ENCODE peak calls at places on chromosomes 11 and 22, in five cellular contexts. One of them, this sample, is unnamed.

GRCh38 chr11:62149986-62150886 is 26.4 kb downstream of the INCENP start:
- DNase-seq in fibroblast of pulmonary artery: no peak
- DNase-seq in HCT116: no peak
- DNase-seq in endothelial cell of umbilical vein: no peak
- DNase-seq in BJ: no peak
- DNase-seq in this sample: no peak

GRCh38 chr11:9473408-9473807 is 12.6 kb downstream of the ZNF143 start:
- DNase-seq in HCT116: no peak
- DNase-seq in endothelial cell of umbilical vein: no peak
- DNase-seq in fibroblast of pulmonary artery: no peak
- DNase-seq in BJ: no peak
- DNase-seq in this sample: no peak

GRCh38 chr11:112343368-112344039 is 82.8 kb upstream of the PLET1 start:
- DNase-seq in HCT116: no peak
- DNase-seq in endothelial cell of umbilical vein: peak; percentile 55
- DNase-seq in fibroblast of pulmonary artery: peak; percentile 35
- DNase-seq in BJ: no peak
- DNase-seq in this sample: peak; percentile 33

GRCh38 chr11:3807856-3808845 is at the start of gene PGAP2:
- DNase-seq in HCT116: peak; percentile 61
- DNase-seq in fibroblast of pulmonary artery: peak; percentile 55
- DNase-seq in BJ: no peak
- DNase-seq in endothelial cell of umbilical vein: peak; percentile 57
- DNase-seq in this sample: peak; percentile 47

GRCh38 chr11:65251476-65251875 is 10.3 kb upstream of the POLA2 start:
- DNase-seq in BJ: no peak
- DNase-seq in HCT116: no peak
- DNase-seq in endothelial cell of umbilical vein: no peak
- DNase-seq in fibroblast of pulmonary artery: no peak
- DNase-seq in this sample: peak; percentile 30

GRCh38 chr11:14249121-14249963 is 109.6 kb downstream of the RRAS2 start:
- DNase-seq in fibroblast of pulmonary artery: peak; percentile 70
- DNase-seq in endothelial cell of umbilical vein: peak; percentile 46
- DNase-seq in HCT116: peak; percentile 27
- DNase-seq in BJ: no peak
- DNase-seq in this sample: peak; percentile 61

GRCh38 chr11:128392259-128392658 is 195.1 kb downstream of the ETS1 start:
- DNase-seq in HCT116: no peak
- DNase-seq in endothelial cell of umbilical vein: no peak
- DNase-seq in BJ: no peak
- DNase-seq in fibroblast of pulmonary artery: no peak
- DNase-seq in this sample: no peak

GRCh38 chr22:48694296-48694883 is 1133.3 kb downstream of the BRD1 start:
- DNase-seq in BJ: no peak
- DNase-seq in fibroblast of pulmonary artery: no peak
- DNase-seq in endothelial cell of umbilical vein: no peak
- DNase-seq in HCT116: no peak
- DNase-seq in this sample: no peak

GRCh38 chr11:72001834-72002591 is 3.3 kb downstream of the IL18BP start:
- DNase-seq in endothelial cell of umbilical vein: no peak
- DNase-seq in HCT116: no peak
- DNase-seq in BJ: no peak
- DNase-seq in fibroblast of pulmonary artery: no peak
- DNase-seq in this sample: no peak

GRCh38 chr22:22945195-22945594 is 57.6 kb downstream of the IGLL5 start:
- DNase-seq in endothelial cell of umbilical vein: no peak
- DNase-seq in HCT116: no peak
- DNase-seq in fibroblast of pulmonary artery: no peak
- DNase-seq in BJ: no peak
- DNase-seq in this sample: no peak

GRCh38 chr11:11533751-11534150 is 88.1 kb downstream of the GALNT18 start:
- DNase-seq in BJ: no peak
- DNase-seq in endothelial cell of umbilical vein: no peak
- DNase-seq in HCT116: no peak
- DNase-seq in fibroblast of pulmonary artery: no peak
- DNase-seq in this sample: no peak

GRCh38 chr11:126102436-126102894 is 39.8 kb upstream of the CDON start:
- DNase-seq in HCT116: no peak
- DNase-seq in endothelial cell of umbilical vein: no peak
- DNase-seq in fibroblast of pulmonary artery: peak; percentile 45
- DNase-seq in BJ: no peak
- DNase-seq in this sample: no peak

GRCh38 chr11:97989121-97989520 is 1031.6 kb upstream of the CNTN5 start:
- DNase-seq in endothelial cell of umbilical vein: no peak
- DNase-seq in BJ: no peak
- DNase-seq in HCT116: no peak
- DNase-seq in fibroblast of pulmonary artery: no peak
- DNase-seq in this sample: no peak

GRCh38 chr11:21511835-21512440 is 680.9 kb upstream of the ANO5 start:
- DNase-seq in BJ: no peak
- DNase-seq in endothelial cell of umbilical vein: no peak
- DNase-seq in fibroblast of pulmonary artery: peak; percentile 45
- DNase-seq in HCT116: peak; percentile 3
- DNase-seq in this sample: peak; percentile 57

GRCh38 chr11:2774173-2775082 is 74.6 kb upstream of the KCNQ1OT1 start:
- DNase-seq in fibroblast of pulmonary artery: no peak
- DNase-seq in endothelial cell of umbilical vein: no peak
- DNase-seq in HCT116: no peak
- DNase-seq in BJ: no peak
- DNase-seq in this sample: no peak

GRCh38 chr11:34331329-34331728 is 26.5 kb downstream of the ABTB2 start:
- DNase-seq in BJ: no peak
- DNase-seq in fibroblast of pulmonary artery: peak; percentile 78
- DNase-seq in HCT116: no peak
- DNase-seq in endothelial cell of umbilical vein: no peak
- DNase-seq in this sample: peak; percentile 76

GRCh38 chr11:118002541-118003019 is 16.4 kb downstream of the IL10RA start:
- DNase-seq in HCT116: no peak
- DNase-seq in endothelial cell of umbilical vein: no peak
- DNase-seq in fibroblast of pulmonary artery: peak; percentile 52
- DNase-seq in BJ: no peak
- DNase-seq in this sample: peak; percentile 41
- H3K4me3 ChIP-seq in HCT116: no peak overlapping the region
- H3K4me3 ChIP-seq in endothelial cell of umbilical vein: no peak overlapping the region
- H3K4me3 ChIP-seq in fibroblast of pulmonary artery: no peak overlapping the region
- H3K4me3 ChIP-seq in BJ: no peak overlapping the region
- H3K4me3 ChIP-seq in this sample: no peak overlapping the region

GRCh38 chr22:32517488-32517887 is 42.9 kb downstream of the FBXO7 start:
- DNase-seq in BJ: no peak
- DNase-seq in fibroblast of pulmonary artery: no peak
- DNase-seq in endothelial cell of umbilical vein: no peak
- DNase-seq in HCT116: no peak
- DNase-seq in this sample: no peak

GRCh38 chr22:32518351-32518750 is 43.7 kb downstream of the FBXO7 start:
- DNase-seq in HCT116: no peak
- DNase-seq in endothelial cell of umbilical vein: no peak
- DNase-seq in fibroblast of pulmonary artery: no peak
- DNase-seq in BJ: no peak
- DNase-seq in this sample: peak; percentile 57

GRCh38 chr22:32517921-32518320 is 43.3 kb downstream of the FBXO7 start:
- DNase-seq in fibroblast of pulmonary artery: no peak
- DNase-seq in HCT116: no peak
- DNase-seq in BJ: no peak
- DNase-seq in endothelial cell of umbilical vein: no peak
- DNase-seq in this sample: no peak

GRCh38 chr22:32520612-32521011 is 46.0 kb downstream of the FBXO7 start:
- DNase-seq in BJ: no peak
- DNase-seq in fibroblast of pulmonary artery: no peak
- DNase-seq in HCT116: no peak
- DNase-seq in endothelial cell of umbilical vein: no peak
- DNase-seq in this sample: no peak

GRCh38 chr22:32518848-32519247 is 44.2 kb downstream of the FBXO7 start:
- DNase-seq in HCT116: peak; percentile 15
- DNase-seq in fibroblast of pulmonary artery: no peak
- DNase-seq in BJ: no peak
- DNase-seq in endothelial cell of umbilical vein: no peak
- DNase-seq in this sample: no peak
- TF ChIP-seq CTCF in HCT116: no peak
- TF ChIP-seq CTCF in fibroblast of pulmonary artery: peak; percentile 25
- TF ChIP-seq CTCF in BJ: no peak
- TF ChIP-seq CTCF in endothelial cell of umbilical vein: peak; percentile 16
- TF ChIP-seq CTCF in this sample: peak; percentile 43

GRCh38 chr11:86949995-86950993 is 4.9 kb downstream of the FZD4 start:
- DNase-seq in BJ: peak; percentile 62
- DNase-seq in fibroblast of pulmonary artery: no peak
- DNase-seq in endothelial cell of umbilical vein: peak; percentile 42
- DNase-seq in HCT116: no peak
- DNase-seq in this sample: no peak
- H3K4me3 ChIP-seq in BJ: no peak overlapping the region
- H3K4me3 ChIP-seq in fibroblast of pulmonary artery: no peak overlapping the region
- H3K4me3 ChIP-seq in endothelial cell of umbilical vein: peak overlapping the region; percentile 58
- H3K4me3 ChIP-seq in HCT116: no peak overlapping the region
- H3K4me3 ChIP-seq in this sample: no peak overlapping the region

GRCh38 chr11:124867700-124868099 is 2.5 kb downstream of the ROBO3 start:
- DNase-seq in fibroblast of pulmonary artery: peak; percentile 52
- DNase-seq in BJ: no peak
- DNase-seq in HCT116: peak; percentile 13
- DNase-seq in endothelial cell of umbilical vein: peak; percentile 49
- DNase-seq in this sample: peak; percentile 33
- TF ChIP-seq CTCF in fibroblast of pulmonary artery: peak; percentile 55
- TF ChIP-seq CTCF in BJ: peak; percentile 60
- TF ChIP-seq CTCF in HCT116: peak; percentile 37
- TF ChIP-seq CTCF in endothelial cell of umbilical vein: peak; percentile 59
- TF ChIP-seq CTCF in this sample: peak; percentile 48

GRCh38 chr22:30572840-30573593 is 1.4 kb downstream of the GAL3ST1 start:
- DNase-seq in fibroblast of pulmonary artery: no peak
- DNase-seq in endothelial cell of umbilical vein: no peak
- DNase-seq in HCT116: no peak
- DNase-seq in BJ: no peak
- DNase-seq in this sample: no peak

GRCh38 chr22:30573594-30574094 is 821 bp downstream of the GAL3ST1 start:
- DNase-seq in BJ: no peak
- DNase-seq in fibroblast of pulmonary artery: no peak
- DNase-seq in endothelial cell of umbilical vein: no peak
- DNase-seq in HCT116: no peak
- DNase-seq in this sample: no peak

GRCh38 chr22:30575859-30576258 is 1.4 kb upstream of the GAL3ST1 start:
- DNase-seq in fibroblast of pulmonary artery: no peak
- DNase-seq in HCT116: no peak
- DNase-seq in endothelial cell of umbilical vein: no peak
- DNase-seq in BJ: no peak
- DNase-seq in this sample: no peak

GRCh38 chr22:30574095-30574981 is at the start of gene GAL3ST1:
- DNase-seq in endothelial cell of umbilical vein: no peak
- DNase-seq in HCT116: no peak
- DNase-seq in BJ: no peak
- DNase-seq in fibroblast of pulmonary artery: no peak
- DNase-seq in this sample: no peak

DNA sequence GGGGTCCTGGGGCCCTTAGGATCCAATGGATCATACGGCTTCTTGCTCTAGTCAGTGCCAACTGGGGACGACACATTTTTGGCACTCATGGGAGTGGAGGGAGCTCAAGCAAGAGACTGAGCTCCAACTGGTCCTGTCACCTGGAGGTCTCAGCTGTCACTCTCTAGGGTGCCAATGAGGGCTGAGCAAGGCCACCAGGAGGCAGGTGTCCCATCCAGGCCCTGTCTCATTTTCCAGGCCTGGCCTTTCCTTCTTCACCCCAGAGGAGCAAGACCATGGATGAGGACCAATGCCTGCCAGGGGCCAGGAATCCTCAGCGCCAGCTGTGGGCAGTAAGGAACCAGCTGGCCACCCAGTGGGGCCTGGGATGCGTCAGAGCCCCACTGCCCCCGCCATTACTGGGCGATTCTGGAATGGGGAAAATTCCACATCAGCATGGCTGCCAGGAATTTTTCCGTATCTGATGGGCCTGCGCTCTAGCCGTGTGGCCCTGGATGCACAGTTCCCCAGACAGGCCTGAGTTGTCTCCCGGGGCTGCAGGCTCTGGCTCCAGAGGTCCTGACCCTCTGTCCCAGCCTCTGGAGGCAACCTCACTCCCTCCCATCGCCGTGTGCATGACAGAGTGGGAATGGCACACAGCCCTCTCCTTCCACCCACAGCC is 676 bp upstream of the GAL3ST1 start:
- DNase-seq in fibroblast of pulmonary artery: peak; percentile 88
- DNase-seq in HCT116: no peak
- DNase-seq in BJ: no peak
- DNase-seq in endothelial cell of umbilical vein: no peak
- DNase-seq in this sample: peak; percentile 46
- H3K4me3 ChIP-seq in fibroblast of pulmonary artery: no peak overlapping the region
- H3K4me3 ChIP-seq in HCT116: no peak overlapping the region
- H3K4me3 ChIP-seq in BJ: no peak overlapping the region
- H3K4me3 ChIP-seq in endothelial cell of umbilical vein: no peak overlapping the region
- H3K4me3 ChIP-seq in this sample: no peak overlapping the region